ENCODE peak calls at places on chromosomes 12 and 14, in four cellular contexts. E is H1, V is GM12878, U is HepG2. S is an unnamed sample.

GRCh38 chr12:65824314-65824563 is at the start of gene HMGA2:
- DNase-seq in U (no peak), V (no peak), E (no peak), S (no peak)

GRCh38 chr12:6465467-6466183 is 4.9 kb downstream of the VAMP1 start:
- DNase-seq in V (no peak), U (peak), E (no peak), S (peak)

GRCh38 chr12:4139191-4139590 is 134.4 kb upstream of the CCND2 start:
- DNase-seq in E (no peak), V (no peak), U (no peak), S (no peak)

GRCh38 chr12:15886372-15887042 is 4.3 kb downstream of the STRAP start:
- DNase-seq in V (no peak), E (no peak), U (peak), S (no peak)

GRCh38 chr14:65277580-65278270 is 134.8 kb upstream of the FUT8 start:
- DNase-seq in V (no peak), U (no peak), E (no peak), S (no peak)

GRCh38 chr12:6653987-6654386 is 6.8 kb upstream of the ACRBP start:
- DNase-seq in E (no peak), V (no peak), U (no peak), S (no peak)

GRCh38 chr12:132904718-132905328 is 17.4 kb upstream of the CHFR start:
- DNase-seq in V (no peak), U (no peak), E (peak), S (peak)

GRCh38 chr14:31583043-31583442 is 21.8 kb downstream of the NUBPL start:
- DNase-seq in V (no peak), U (no peak), E (no peak), S (no peak)

GRCh38 chr14:53938126-53938671 is 18.4 kb downstream of the BMP4 start:
- DNase-seq in E (no peak), U (no peak), V (no peak), S (no peak)

GRCh38 chr14:48323655-48324054 is 648.2 kb upstream of the MDGA2 start:
- DNase-seq in V (no peak), E (no peak), U (no peak), S (no peak)

GRCh38 chr12:89856431-89856830 is 147.8 kb upstream of the ATP2B1 start:
- DNase-seq in V (peak), U (no peak), E (no peak), S (no peak)

GRCh38 chr12:93102744-93103143 is 173.6 kb upstream of the EEA1 start:
- DNase-seq in V (no peak), U (peak), E (no peak), S (no peak)

GRCh38 chr12:52195065-52195730 is 3.4 kb upstream of the KRT80 start:
- DNase-seq in E (no peak), U (no peak), V (no peak), S (peak)

GRCh38 chr12:76611533-76611932 is 52.0 kb upstream of the OSBPL8 start:
- DNase-seq in V (no peak), E (no peak), U (no peak), S (no peak)

GRCh38 chr14:80567905-80568512 is 356.7 kb upstream of the DIO2 start:
- DNase-seq in U (no peak), V (no peak), E (no peak), S (no peak)

GRCh38 chr12:92619730-92620684 is 82.8 kb upstream of the PLEKHG7 start:
- DNase-seq in E (no peak), U (no peak), V (no peak), S (no peak)

GRCh38 chr14:68210729-68211299 is 391.2 kb downstream of the RAD51B start:
- DNase-seq in V (peak), U (peak), E (no peak), S (peak)

GRCh38 chr12:26680724-26681455 is 152.1 kb downstream of the ITPR2 start:
- DNase-seq in V (no peak), U (peak), E (no peak), S (no peak)

GRCh38 chr14:73729556-73730265 is 15.5 kb upstream of the PNMA1 start:
- DNase-seq in V (no peak), E (no peak), U (no peak), S (no peak)

GRCh38 chr14:51613436-51613835 is 38.3 kb upstream of the FRMD6 start:
- DNase-seq in V (no peak), E (no peak), U (no peak), S (no peak)

DNA sequence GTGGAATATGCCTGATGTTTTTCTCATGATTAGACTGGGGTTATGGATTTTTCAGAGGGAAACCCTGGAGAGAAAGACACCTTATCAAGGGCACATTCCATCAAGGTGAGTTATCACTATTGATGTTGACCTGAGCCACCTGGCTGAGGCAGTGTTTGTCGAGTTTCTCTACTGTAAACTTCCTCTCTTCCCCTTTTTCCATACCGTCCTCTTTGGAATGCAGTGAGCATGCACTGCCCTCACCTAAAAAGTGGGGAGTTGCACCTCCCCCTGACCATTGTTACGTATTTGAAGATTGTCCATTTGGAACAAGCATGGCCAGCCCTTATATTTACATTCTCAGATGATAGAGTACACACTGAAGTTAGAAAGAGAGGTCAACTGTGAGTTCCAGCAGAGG is 53.9 kb upstream of the PWP1 start:
- DNase-seq in E (no peak), U (peak), V (no peak), S (no peak)
- TF ChIP-seq SP1 in E (no peak), U (no peak), V (no peak), S (no peak)

DNA sequence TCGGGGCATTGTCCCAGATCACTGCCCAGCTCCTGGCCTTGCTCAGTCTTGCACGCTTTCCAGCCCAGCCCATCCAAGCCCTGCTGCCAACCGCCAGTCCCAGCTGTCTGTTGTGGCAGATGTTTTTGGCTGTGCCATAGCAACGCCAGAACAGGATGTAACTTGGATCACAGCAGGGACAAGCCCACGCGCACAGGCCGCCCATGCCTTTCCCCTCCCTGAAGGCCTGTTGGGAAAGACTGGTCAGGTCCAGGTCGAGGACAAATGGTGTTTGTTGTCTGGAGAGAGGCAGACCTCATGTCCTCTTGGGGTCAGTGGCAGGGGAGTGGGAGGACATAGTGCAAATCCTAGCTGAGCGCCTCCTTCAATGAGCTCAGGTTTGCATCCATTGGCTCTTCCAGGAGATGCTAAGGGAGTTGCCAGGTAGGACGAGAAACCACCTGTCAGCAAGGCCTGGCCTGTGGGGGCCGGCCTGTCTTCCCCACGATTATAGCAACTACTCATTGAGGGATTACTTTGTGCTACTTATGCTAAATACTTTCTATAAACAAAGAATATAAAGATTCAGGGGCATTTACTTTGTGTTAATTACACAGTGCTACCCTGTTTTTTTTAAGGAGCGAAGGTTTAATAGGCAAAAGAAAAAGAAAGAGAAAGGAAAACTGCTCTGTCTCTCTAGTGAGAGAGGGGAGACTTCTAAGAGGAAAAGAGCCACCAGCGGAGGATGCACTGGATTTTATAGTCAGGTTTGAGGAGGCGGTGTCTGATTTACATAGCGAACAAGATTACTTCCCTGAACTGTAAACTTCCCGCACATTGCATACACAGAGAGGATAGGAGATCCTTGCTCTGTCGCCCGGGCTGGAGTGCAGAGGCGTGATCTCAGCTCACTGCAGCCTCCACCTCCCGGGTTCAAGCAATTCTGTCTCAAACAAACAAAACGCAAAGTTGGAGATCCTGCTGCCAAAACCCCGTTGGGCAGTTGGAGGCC is 42.8 kb upstream of the CORO1C start:
- DNase-seq in V (no peak), U (peak), E (no peak), S (no peak)
- TF ChIP-seq KDM1A in V (no peak), U (no peak), E (no peak), S (no peak)

GRCh38 chr14:36662543-36663403 is 1.1 kb downstream of the PAX9 start:
- DNase-seq in V (no peak), E (no peak), U (no peak), S (peak)
- TF ChIP-seq SP1 in V (no peak), E (no peak), U (no peak), S (no peak)

GRCh38 chr12:62600038-62600437 is 133.4 kb downstream of the MON2 start:
- DNase-seq in V (no peak), E (no peak), U (no peak), S (no peak)
- TF ChIP-seq KDM1A in V (no peak), E (no peak), U (no peak), S (no peak)

DNA sequence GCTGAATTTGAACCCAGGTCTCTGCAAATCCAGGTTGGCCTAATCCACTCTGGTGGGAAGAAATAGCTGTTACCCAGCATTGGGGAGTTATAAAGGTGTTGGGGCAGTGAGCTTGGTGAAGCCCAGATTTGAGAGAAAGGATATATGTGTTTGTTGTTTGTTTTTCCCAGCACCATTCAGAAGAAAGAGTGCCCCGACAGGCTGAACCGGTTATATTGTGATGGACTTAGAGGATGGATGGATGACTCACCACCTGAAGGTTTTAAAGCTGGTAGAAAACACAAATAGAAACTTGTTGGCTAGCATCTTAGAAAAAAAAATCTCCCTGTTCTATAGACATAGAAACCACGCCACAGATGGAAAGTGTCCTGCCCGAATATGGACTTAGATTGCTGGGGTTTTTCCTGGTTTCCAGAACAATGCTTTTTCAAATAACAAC is 404.6 kb downstream of the MED13L start:
- DNase-seq in U (peak), E (no peak), V (no peak), S (no peak)
- TF ChIP-seq SP1 in U (no peak), E (peak), V (no peak), S (no peak)

GRCh38 chr14:30115756-30116155 is 188.1 kb upstream of the PRKD1 start:
- DNase-seq in U (no peak), V (no peak), E (no peak), S (no peak)
- TF ChIP-seq KDM1A in U (no peak), V (no peak), E (no peak), S (no peak)

S was measured in K562.